ENCODE peak calls at places on chromosomes 16 and 17, in ten cellular contexts. L is CD8-positive, alpha-beta T cell; M is testis; A is type B pancreatic cell; Y is neural progenitor cell; N is thyroid gland; C is astrocyte of the spinal cord; P is omental fat pad; W is Calu3; V is WTC11. B is an unnamed sample.
A peak's percentile ranks its signal among the peaks of the same experiment; 100 is the strongest.

GRCh38 chr17:70144260-70144846 is 25.0 kb upstream of the KCNJ2 start:
- DNase-seq in M (peak; percentile 21), N (no peak), W (no peak), V (no peak), P (no peak), L (no peak), C (peak; percentile 60), A (no peak), Y (peak; percentile 24), B (peak; percentile 49)

GRCh38 chr17:46756861-46757260 is 61.6 kb downstream of the WNT3 start:
- DNase-seq in P (no peak), W (no peak), M (no peak), L (no peak), N (no peak), C (no peak), Y (no peak), V (no peak), A (no peak), B (no peak)

GRCh38 chr17:39547713-39548478 is 59.8 kb downstream of the NEUROD2 start:
- DNase-seq in M (peak; percentile 79), L (peak; percentile 66), V (peak; percentile 88), W (peak; percentile 96), N (peak; percentile 55), C (peak; percentile 32), Y (peak; percentile 59), A (peak; percentile 79), P (peak; percentile 91), B (peak; percentile 60)

GRCh38 chr16:4729876-4730275 is 4.2 kb downstream of the ANKS3 start:
- DNase-seq in L (no peak), N (no peak), M (no peak), V (no peak), C (no peak), P (no peak), Y (no peak), A (no peak), W (no peak), B (no peak)

GRCh38 chr17:35879748-35880654 is at the start of gene CCL5:
- DNase-seq in C (no peak), N (peak; percentile 21), P (no peak), M (no peak), Y (no peak), W (no peak), A (no peak), L (peak; percentile 38), V (no peak), B (no peak)

GRCh38 chr16:3829631-3830536 is 50.6 kb downstream of the CREBBP start:
- DNase-seq in N (no peak), V (no peak), M (no peak), A (no peak), P (no peak), W (no peak), L (no peak), C (no peak), Y (no peak), B (no peak)

GRCh38 chr17:82602487-82602886 is 45.8 kb downstream of the WDR45B start:
- DNase-seq in C (no peak), N (no peak), P (no peak), L (no peak), M (no peak), W (no peak), V (no peak), Y (no peak), A (no peak), B (no peak)

GRCh38 chr16:1379054-1379862 is 27.5 kb downstream of the GNPTG start:
- DNase-seq in M (peak; percentile 84), P (peak; percentile 83), W (peak; percentile 77), V (peak; percentile 41), L (peak; percentile 34), N (peak; percentile 87), Y (peak; percentile 92), A (no peak), C (peak; percentile 52), B (peak; percentile 74)

GRCh38 chr17:61459968-61460718 is 7.9 kb downstream of the TBX4 start:
- DNase-seq in Y (no peak), V (no peak), M (no peak), W (no peak), A (peak; percentile 54), C (no peak), N (no peak), P (no peak), L (no peak), B (no peak)

GRCh38 chr17:44547625-44548297 is 9.5 kb upstream of the FZD2 start:
- DNase-seq in L (no peak), V (peak; percentile 39), Y (peak; percentile 72), C (peak; percentile 50), W (no peak), P (no peak), N (no peak), M (no peak), A (no peak), B (no peak)

GRCh38 chr17:15341385-15341849 is at the start of gene TEKT3:
- DNase-seq in L (no peak), A (peak; percentile 82), P (peak; percentile 73), C (peak; percentile 73), N (peak; percentile 91), M (peak; percentile 91), V (peak; percentile 97), Y (peak; percentile 96), W (peak; percentile 78), B (peak; percentile 43)

GRCh38 chr16:65822148-65822547 is 544.3 kb upstream of the CDH5 start:
- DNase-seq in C (no peak), M (no peak), A (no peak), V (no peak), Y (no peak), L (no peak), N (no peak), W (no peak), P (no peak), B (no peak)

GRCh38 chr16:65816556-65816955 is 549.9 kb upstream of the CDH5 start:
- DNase-seq in A (no peak), N (no peak), Y (no peak), C (no peak), V (no peak), P (no peak), M (no peak), L (no peak), W (no peak), B (no peak)

GRCh38 chr16:65817066-65817465 is 549.4 kb upstream of the CDH5 start:
- DNase-seq in A (no peak), W (no peak), N (no peak), V (no peak), M (no peak), L (no peak), P (no peak), C (no peak), Y (no peak), B (no peak)

GRCh38 chr16:65815707-65816106 is 550.8 kb upstream of the CDH5 start:
- DNase-seq in N (no peak), M (no peak), V (no peak), L (no peak), A (no peak), P (no peak), Y (no peak), W (no peak), C (no peak), B (no peak)

DNA sequence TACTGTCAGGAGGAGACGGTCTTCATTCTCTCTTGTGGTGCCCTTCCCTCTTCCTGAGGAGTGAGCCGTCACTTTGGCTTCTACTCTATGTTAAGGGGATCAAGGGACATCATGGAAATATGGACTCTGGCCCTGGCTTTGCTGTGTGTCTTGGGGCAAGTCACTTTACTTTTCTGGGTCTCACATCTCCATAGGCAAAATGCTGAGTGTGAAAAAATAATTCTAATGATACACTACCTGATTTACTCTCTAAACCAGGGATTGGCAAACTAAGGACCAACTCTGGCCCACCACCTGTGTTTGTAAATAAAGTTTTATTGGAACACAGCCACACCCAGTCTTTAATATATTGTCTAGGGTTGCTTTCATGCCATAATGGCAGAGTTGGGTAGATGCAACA is 548.7 kb upstream of the CDH5 start:
- DNase-seq in P (no peak), M (no peak), Y (no peak), N (no peak), L (no peak), A (no peak), C (no peak), V (no peak), W (no peak), B (no peak)
- TF ChIP-seq CTCF in P (no peak), M (no peak), Y (no peak), N (no peak), L (no peak), A (no peak), C (no peak), V (no peak), W (no peak), B (no peak)

GRCh38 chr16:48029768-48030167 is 126.0 kb downstream of the ABCC12 start:
- DNase-seq in M (no peak), P (no peak), L (no peak), W (no peak), A (no peak), N (no peak), Y (no peak), V (no peak), C (no peak), B (no peak)
- TF ChIP-seq CTCF in M (no peak), P (no peak), L (no peak), W (no peak), A (no peak), N (no peak), Y (no peak), V (no peak), C (no peak), B (no peak)

GRCh38 chr17:49514374-49514738 is 19.3 kb downstream of the NGFR start:
- DNase-seq in P (no peak), N (no peak), C (no peak), A (no peak), M (no peak), L (no peak), W (no peak), V (peak; percentile 68), Y (peak; percentile 55), B (no peak)
- TF ChIP-seq CTCF in P (no peak), N (no peak), C (peak; percentile 50), A (peak; percentile 57), M (no peak), L (no peak), W (peak; percentile 24), V (no peak), Y (peak; percentile 42), B (no peak)

DNA sequence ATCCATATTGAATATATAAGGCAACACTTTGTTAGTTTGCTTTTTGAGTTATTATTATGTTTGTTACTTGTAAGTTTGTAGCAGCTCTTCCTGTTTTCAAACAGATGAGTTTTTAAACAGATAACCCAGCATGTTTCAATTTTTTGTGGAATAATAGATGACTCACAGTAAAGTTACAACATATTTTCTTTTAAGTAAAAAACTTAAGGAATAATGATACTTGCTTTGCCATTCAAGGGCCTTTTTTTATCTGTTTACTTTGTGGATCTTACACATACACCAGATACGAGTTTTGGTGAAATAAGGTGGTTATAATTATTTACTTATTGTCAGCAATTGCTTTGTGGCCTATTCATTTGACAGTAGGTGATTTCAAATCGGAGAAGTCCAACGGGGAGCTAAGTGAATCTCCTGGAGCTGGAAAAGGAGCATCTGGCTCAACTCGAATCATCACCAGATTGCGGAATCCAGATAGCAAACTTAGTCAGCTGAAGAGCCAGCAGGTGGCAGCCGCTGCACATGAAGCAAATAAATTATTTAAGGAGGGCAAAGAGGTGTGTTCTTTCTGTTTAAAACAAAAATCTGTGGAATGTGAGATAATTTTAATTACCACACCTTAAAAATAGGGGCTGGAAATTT is 66.3 kb downstream of the BPTF start:
- DNase-seq in N (no peak), W (no peak), L (no peak), P (no peak), V (no peak), A (no peak), M (peak; percentile 71), C (peak; percentile 49), Y (peak; percentile 4), B (peak; percentile 71)
- TF ChIP-seq CTCF in N (no peak), W (no peak), L (no peak), P (no peak), V (no peak), A (peak; percentile 41), M (no peak), C (peak; percentile 45), Y (no peak), B (peak; percentile 33)

GRCh38 chr17:51322390-51323029 is 62.2 kb downstream of the UTP18 start:
- DNase-seq in M (no peak), V (no peak), L (no peak), Y (peak; percentile 70), A (no peak), P (no peak), C (no peak), N (no peak), W (peak; percentile 36), B (peak; percentile 51)
- TF ChIP-seq CTCF in M (no peak), V (peak; percentile 34), L (no peak), Y (peak; percentile 76), A (peak; percentile 55), P (no peak), C (peak; percentile 15), N (peak; percentile 65), W (peak; percentile 73), B (peak; percentile 37)